ENCODE peak calls at places on chromosomes 5 and 9, in seven cellular contexts. One of them, this sample, is unnamed.

GRCh38 chr5:97529354-97529753 is 346.3 kb upstream of the RIOK2 start:
- DNase-seq in IMR-90: no peak
- DNase-seq in MM.1S: no peak
- DNase-seq in heart right ventricle: no peak
- DNase-seq in cardiac muscle cell: no peak
- DNase-seq in AG04450: no peak
- DNase-seq in CD8-positive, alpha-beta memory T cell: no peak
- DNase-seq in this sample: no peak

GRCh38 chr9:21549251-21549765 is 67.2 kb upstream of the IFNE start:
- DNase-seq in IMR-90: peak; percentile 97
- DNase-seq in MM.1S: no peak
- DNase-seq in heart right ventricle: no peak
- DNase-seq in cardiac muscle cell: no peak
- DNase-seq in AG04450: peak; percentile 80
- DNase-seq in CD8-positive, alpha-beta memory T cell: no peak
- DNase-seq in this sample: no peak

GRCh38 chr9:134294228-134295071 is 31.8 kb upstream of the RXRA start:
- DNase-seq in IMR-90: no peak
- DNase-seq in MM.1S: no peak
- DNase-seq in heart right ventricle: peak; percentile 61
- DNase-seq in cardiac muscle cell: no peak
- DNase-seq in AG04450: no peak
- DNase-seq in CD8-positive, alpha-beta memory T cell: no peak
- DNase-seq in this sample: no peak

GRCh38 chr5:150116667-150117395 is 30.5 kb upstream of the CSF1R start:
- DNase-seq in IMR-90: peak; percentile 27
- DNase-seq in MM.1S: no peak
- DNase-seq in heart right ventricle: no peak
- DNase-seq in cardiac muscle cell: no peak
- DNase-seq in AG04450: no peak
- DNase-seq in CD8-positive, alpha-beta memory T cell: no peak
- DNase-seq in this sample: no peak

GRCh38 chr5:19241690-19242089 is 746.3 kb downstream of the CDH18 start:
- DNase-seq in IMR-90: no peak
- DNase-seq in MM.1S: no peak
- DNase-seq in heart right ventricle: no peak
- DNase-seq in cardiac muscle cell: no peak
- DNase-seq in AG04450: no peak
- DNase-seq in CD8-positive, alpha-beta memory T cell: no peak
- DNase-seq in this sample: no peak

GRCh38 chr9:2018764-2019548 is 3.8 kb downstream of the SMARCA2 start:
- DNase-seq in IMR-90: no peak
- DNase-seq in MM.1S: no peak
- DNase-seq in heart right ventricle: no peak
- DNase-seq in cardiac muscle cell: no peak
- DNase-seq in AG04450: no peak
- DNase-seq in CD8-positive, alpha-beta memory T cell: no peak
- DNase-seq in this sample: no peak

GRCh38 chr5:87340716-87341115 is 72.0 kb downstream of the CCNH start:
- DNase-seq in IMR-90: no peak
- DNase-seq in MM.1S: peak; percentile 87
- DNase-seq in heart right ventricle: no peak
- DNase-seq in cardiac muscle cell: no peak
- DNase-seq in AG04450: no peak
- DNase-seq in CD8-positive, alpha-beta memory T cell: no peak
- DNase-seq in this sample: no peak

GRCh38 chr9:31683126-31683525 is 701.3 kb upstream of the ACO1 start:
- DNase-seq in IMR-90: no peak
- DNase-seq in MM.1S: no peak
- DNase-seq in heart right ventricle: no peak
- DNase-seq in cardiac muscle cell: no peak
- DNase-seq in AG04450: no peak
- DNase-seq in CD8-positive, alpha-beta memory T cell: no peak
- DNase-seq in this sample: no peak

GRCh38 chr5:53779541-53779981 is 219.1 kb downstream of the NDUFS4 start:
- DNase-seq in IMR-90: peak; percentile 73
- DNase-seq in MM.1S: no peak
- DNase-seq in heart right ventricle: peak; percentile 26
- DNase-seq in cardiac muscle cell: no peak
- DNase-seq in AG04450: peak; percentile 21
- DNase-seq in CD8-positive, alpha-beta memory T cell: no peak
- DNase-seq in this sample: no peak

GRCh38 chr9:97176206-97176605 is 131.3 kb upstream of the CCDC180 start:
- DNase-seq in IMR-90: no peak
- DNase-seq in MM.1S: no peak
- DNase-seq in heart right ventricle: no peak
- DNase-seq in cardiac muscle cell: peak; percentile 88
- DNase-seq in AG04450: no peak
- DNase-seq in CD8-positive, alpha-beta memory T cell: no peak
- DNase-seq in this sample: no peak

GRCh38 chr5:141192110-141192725 is at the start of gene PCDHB10:
- DNase-seq in IMR-90: peak; percentile 5
- DNase-seq in MM.1S: peak; percentile 59
- DNase-seq in heart right ventricle: no peak
- DNase-seq in cardiac muscle cell: peak; percentile 51
- DNase-seq in AG04450: no peak
- DNase-seq in CD8-positive, alpha-beta memory T cell: no peak
- DNase-seq in this sample: no peak

GRCh38 chr9:93684806-93685553 is 108.6 kb downstream of the PHF2 start:
- DNase-seq in IMR-90: peak; percentile 24
- DNase-seq in MM.1S: no peak
- DNase-seq in heart right ventricle: no peak
- DNase-seq in cardiac muscle cell: no peak
- DNase-seq in AG04450: no peak
- DNase-seq in CD8-positive, alpha-beta memory T cell: no peak
- DNase-seq in this sample: no peak

GRCh38 chr5:74643160-74643562 is 2.6 kb upstream of the ENC1 start:
- DNase-seq in IMR-90: peak; percentile 96
- DNase-seq in MM.1S: no peak
- DNase-seq in heart right ventricle: no peak
- DNase-seq in cardiac muscle cell: no peak
- DNase-seq in AG04450: peak; percentile 61
- DNase-seq in CD8-positive, alpha-beta memory T cell: no peak
- DNase-seq in this sample: no peak

GRCh38 chr5:71887680-71888079 is 168.6 kb downstream of the CARTPT start:
- DNase-seq in IMR-90: peak; percentile 94
- DNase-seq in MM.1S: peak; percentile 93
- DNase-seq in heart right ventricle: no peak
- DNase-seq in cardiac muscle cell: peak; percentile 49
- DNase-seq in AG04450: peak; percentile 62
- DNase-seq in CD8-positive, alpha-beta memory T cell: no peak
- DNase-seq in this sample: no peak

GRCh38 chr5:95957804-95958203 is 3.8 kb downstream of the ELL2 start:
- DNase-seq in IMR-90: no peak
- DNase-seq in MM.1S: no peak
- DNase-seq in heart right ventricle: no peak
- DNase-seq in cardiac muscle cell: no peak
- DNase-seq in AG04450: no peak
- DNase-seq in CD8-positive, alpha-beta memory T cell: no peak
- DNase-seq in this sample: no peak

GRCh38 chr9:110997847-110998246 is 40.4 kb downstream of the LPAR1 start:
- DNase-seq in IMR-90: peak; percentile 69
- DNase-seq in MM.1S: no peak
- DNase-seq in heart right ventricle: no peak
- DNase-seq in cardiac muscle cell: no peak
- DNase-seq in AG04450: no peak
- DNase-seq in CD8-positive, alpha-beta memory T cell: no peak
- DNase-seq in this sample: no peak

GRCh38 chr9:110994771-110995241 is 43.5 kb downstream of the LPAR1 start:
- DNase-seq in IMR-90: peak; percentile 44
- DNase-seq in MM.1S: no peak
- DNase-seq in heart right ventricle: no peak
- DNase-seq in cardiac muscle cell: no peak
- DNase-seq in AG04450: no peak
- DNase-seq in CD8-positive, alpha-beta memory T cell: no peak
- DNase-seq in this sample: no peak

GRCh38 chr9:110996436-110997224 is 41.6 kb downstream of the LPAR1 start:
- DNase-seq in IMR-90: peak; percentile 82
- DNase-seq in MM.1S: no peak
- DNase-seq in heart right ventricle: no peak
- DNase-seq in cardiac muscle cell: no peak
- DNase-seq in AG04450: peak; percentile 61
- DNase-seq in CD8-positive, alpha-beta memory T cell: no peak
- DNase-seq in this sample: no peak

GRCh38 chr9:110999379-110999778 is 38.9 kb downstream of the LPAR1 start:
- DNase-seq in IMR-90: no peak
- DNase-seq in MM.1S: no peak
- DNase-seq in heart right ventricle: no peak
- DNase-seq in cardiac muscle cell: no peak
- DNase-seq in AG04450: no peak
- DNase-seq in CD8-positive, alpha-beta memory T cell: no peak
- DNase-seq in this sample: no peak

DNA sequence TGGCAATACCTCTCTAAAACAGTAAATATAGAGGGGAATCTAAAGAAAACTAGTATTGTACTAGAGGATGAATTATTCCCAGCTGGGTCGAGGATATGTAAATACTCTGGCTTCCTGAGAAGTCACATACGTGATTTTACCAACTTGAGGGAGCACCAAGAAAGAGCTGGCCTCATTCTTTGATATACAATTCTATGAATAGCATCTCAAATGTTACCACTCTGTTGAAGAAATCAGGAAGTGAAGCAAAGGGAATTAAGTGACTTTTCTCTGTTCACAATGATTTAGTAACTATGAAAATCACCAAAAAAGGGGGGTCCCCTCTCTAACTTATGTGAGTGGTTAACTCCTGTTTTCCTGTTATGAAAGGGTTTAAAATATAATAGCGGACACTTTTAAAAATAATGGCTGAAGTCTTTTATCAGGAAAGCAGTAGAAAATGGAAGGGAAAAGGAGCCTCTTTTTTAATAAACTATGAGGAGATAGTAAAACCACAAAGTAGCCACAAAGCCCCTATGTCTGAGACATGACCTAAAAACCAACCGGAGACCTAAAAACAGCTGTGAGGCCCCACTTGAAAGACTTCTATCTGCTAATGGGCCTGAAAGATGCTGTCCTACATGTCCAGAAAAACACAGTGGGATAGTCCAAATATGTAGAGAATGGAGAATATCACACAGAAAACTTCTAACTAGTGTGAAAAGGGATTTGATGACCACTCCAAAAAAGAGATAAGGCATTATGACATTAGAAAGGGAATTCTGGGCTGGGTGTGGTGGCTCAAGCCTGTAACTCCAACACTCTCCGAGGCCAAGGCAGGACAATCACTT is 42.5 kb downstream of the LPAR1 start:
- DNase-seq in IMR-90: peak; percentile 54
- DNase-seq in MM.1S: no peak
- DNase-seq in heart right ventricle: no peak
- DNase-seq in cardiac muscle cell: no peak
- DNase-seq in AG04450: no peak
- DNase-seq in CD8-positive, alpha-beta memory T cell: no peak
- DNase-seq in this sample: no peak
- H3K27ac ChIP-seq in IMR-90: peak overlapping the region; percentile 86
- H3K27ac ChIP-seq in MM.1S: no peak overlapping the region
- H3K27ac ChIP-seq in heart right ventricle: peak overlapping the region; percentile 31
- H3K27ac ChIP-seq in cardiac muscle cell: no peak overlapping the region
- H3K27ac ChIP-seq in AG04450: peak overlapping the region; percentile 59
- H3K27ac ChIP-seq in CD8-positive, alpha-beta memory T cell: no peak overlapping the region
- H3K27ac ChIP-seq in this sample: peak overlapping the region; percentile 64

GRCh38 chr9:78301466-78301865 is 4.5 kb downstream of the PSAT1 start:
- DNase-seq in IMR-90: peak; percentile 20
- DNase-seq in MM.1S: no peak
- DNase-seq in heart right ventricle: no peak
- DNase-seq in cardiac muscle cell: no peak
- DNase-seq in AG04450: no peak
- DNase-seq in CD8-positive, alpha-beta memory T cell: no peak
- DNase-seq in this sample: no peak
- H3K27ac ChIP-seq in IMR-90: no peak overlapping the region
- H3K27ac ChIP-seq in MM.1S: no peak overlapping the region
- H3K27ac ChIP-seq in heart right ventricle: no peak overlapping the region
- H3K27ac ChIP-seq in cardiac muscle cell: no peak overlapping the region
- H3K27ac ChIP-seq in AG04450: no peak overlapping the region
- H3K27ac ChIP-seq in CD8-positive, alpha-beta memory T cell: no peak overlapping the region
- H3K27ac ChIP-seq in this sample: no peak overlapping the region

DNA sequence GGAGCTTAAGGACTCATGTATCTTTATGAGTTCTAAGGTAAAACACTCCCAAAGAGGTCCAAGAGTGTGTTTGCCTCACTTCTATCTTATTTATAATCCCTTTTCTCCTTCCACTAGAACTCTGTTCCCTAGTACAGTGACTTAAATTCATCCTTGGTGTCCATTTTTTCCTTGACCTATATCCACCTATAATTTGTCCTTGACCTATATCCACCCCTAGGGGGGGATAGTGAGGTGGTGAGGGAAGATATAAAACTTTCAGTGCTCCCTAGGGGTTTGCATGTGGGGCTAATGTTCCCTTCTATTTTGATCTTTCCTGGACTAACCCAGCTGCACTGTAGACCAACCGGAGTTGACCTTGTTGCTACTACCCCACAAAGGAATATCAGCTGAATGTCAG is 83.5 kb upstream of the GNAQ start:
- DNase-seq in IMR-90: no peak
- DNase-seq in MM.1S: peak; percentile 35
- DNase-seq in heart right ventricle: no peak
- DNase-seq in cardiac muscle cell: peak; percentile 9
- DNase-seq in AG04450: no peak
- DNase-seq in CD8-positive, alpha-beta memory T cell: no peak
- DNase-seq in this sample: no peak
- H3K27ac ChIP-seq in IMR-90: no peak overlapping the region
- H3K27ac ChIP-seq in MM.1S: no peak overlapping the region
- H3K27ac ChIP-seq in heart right ventricle: no peak overlapping the region
- H3K27ac ChIP-seq in cardiac muscle cell: no peak overlapping the region
- H3K27ac ChIP-seq in AG04450: no peak overlapping the region
- H3K27ac ChIP-seq in CD8-positive, alpha-beta memory T cell: no peak overlapping the region
- H3K27ac ChIP-seq in this sample: no peak overlapping the region

GRCh38 chr9:123686131-123686848 is 243.6 kb downstream of the DENND1A start:
- DNase-seq in IMR-90: peak; percentile 32
- DNase-seq in MM.1S: no peak
- DNase-seq in heart right ventricle: no peak
- DNase-seq in cardiac muscle cell: peak; percentile 59
- DNase-seq in AG04450: no peak
- DNase-seq in CD8-positive, alpha-beta memory T cell: no peak
- DNase-seq in this sample: no peak
- H3K27ac ChIP-seq in IMR-90: no peak overlapping the region
- H3K27ac ChIP-seq in MM.1S: peak overlapping the region; percentile 82
- H3K27ac ChIP-seq in heart right ventricle: no peak overlapping the region
- H3K27ac ChIP-seq in cardiac muscle cell: peak overlapping the region; percentile 20
- H3K27ac ChIP-seq in AG04450: no peak overlapping the region
- H3K27ac ChIP-seq in CD8-positive, alpha-beta memory T cell: no peak overlapping the region
- H3K27ac ChIP-seq in this sample: no peak overlapping the region

DNA sequence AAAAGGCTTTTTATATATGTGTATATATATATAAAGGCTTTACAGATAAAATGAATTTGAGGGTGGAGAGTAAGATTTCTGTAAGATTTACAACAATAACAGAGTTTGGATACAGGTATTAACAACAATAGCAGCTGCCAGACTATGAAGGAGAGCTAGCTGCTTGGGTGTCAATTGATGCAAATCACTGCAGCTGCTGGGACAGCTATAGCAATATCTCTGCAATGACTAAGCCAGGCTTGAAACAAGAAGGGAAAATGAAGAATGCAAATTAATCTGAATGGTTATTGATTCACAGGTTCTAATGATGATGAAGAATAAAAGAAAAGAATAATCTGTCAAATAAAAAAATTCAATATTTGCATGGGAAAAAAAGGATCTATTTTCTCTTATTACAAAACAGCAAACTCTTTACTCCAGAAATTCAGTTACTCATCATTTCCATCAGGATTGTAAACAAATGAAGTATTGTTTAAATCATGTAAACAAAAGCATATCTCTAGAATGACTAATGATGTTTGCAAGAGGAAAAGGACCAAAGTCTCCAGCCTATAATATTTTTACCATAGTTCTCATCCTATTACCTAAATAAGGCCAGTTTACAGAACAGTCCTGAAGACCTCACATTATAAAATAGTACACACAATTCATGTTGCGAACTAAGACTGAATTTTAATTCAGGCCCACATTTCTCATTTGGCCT is 219.0 kb downstream of the HTR1A start:
- DNase-seq in IMR-90: no peak
- DNase-seq in MM.1S: no peak
- DNase-seq in heart right ventricle: no peak
- DNase-seq in cardiac muscle cell: no peak
- DNase-seq in AG04450: no peak
- DNase-seq in CD8-positive, alpha-beta memory T cell: no peak
- DNase-seq in this sample: no peak
- H3K27ac ChIP-seq in IMR-90: no peak overlapping the region
- H3K27ac ChIP-seq in MM.1S: no peak overlapping the region
- H3K27ac ChIP-seq in heart right ventricle: no peak overlapping the region
- H3K27ac ChIP-seq in cardiac muscle cell: no peak overlapping the region
- H3K27ac ChIP-seq in AG04450: no peak overlapping the region
- H3K27ac ChIP-seq in CD8-positive, alpha-beta memory T cell: no peak overlapping the region
- H3K27ac ChIP-seq in this sample: no peak overlapping the region